ENCODE peak calls at places on chromosomes 3 and 15, in four cellular contexts. J is cardiac muscle cell, P is astrocyte, R is GM13976. T is an unnamed sample.
A peak's percentile ranks its signal among the peaks of the same experiment; 100 is the strongest.

GRCh38 chr3:184239221-184239620 is 9.5 kb downstream of the ALG3 start:
- DNase-seq in J (no peak), P (no peak), R (no peak), T (no peak)

GRCh38 chr15:48695088-48695834 is 49.8 kb upstream of the FBN1 start:
- DNase-seq in R (no peak), P (peak; percentile 98), J (no peak), T (no peak)

GRCh38 chr3:62611541-62612240 is 238.3 kb upstream of the FEZF2 start:
- DNase-seq in J (no peak), P (peak; percentile 74), R (no peak), T (no peak)

GRCh38 chr15:80242132-80242769 is 9.8 kb downstream of the CTXND1 start:
- DNase-seq in R (peak; percentile 60), P (no peak), J (peak; percentile 56), T (peak; percentile 58)

GRCh38 chr3:13207578-13207922 is 134.3 kb upstream of the IQSEC1 start:
- DNase-seq in P (no peak), R (no peak), J (no peak), T (no peak)

GRCh38 chr15:100940785-100941379 is 21.7 kb downstream of the LRRK1 start:
- DNase-seq in R (peak; percentile 70), P (no peak), J (no peak), T (peak; percentile 63)

GRCh38 chr3:99332726-99333125 is 305.7 kb upstream of the COL8A1 start:
- DNase-seq in R (no peak), P (peak; percentile 47), J (no peak), T (no peak)

GRCh38 chr3:134253475-134254231 is 3.0 kb upstream of the RYK start:
- DNase-seq in P (no peak), J (no peak), R (no peak), T (no peak)

GRCh38 chr3:17799312-17799711 is 56.9 kb upstream of the TBC1D5 start:
- DNase-seq in P (no peak), J (no peak), R (no peak), T (no peak)

GRCh38 chr3:30227571-30228301 is 378.7 kb upstream of the TGFBR2 start:
- DNase-seq in J (no peak), R (no peak), P (peak; percentile 97), T (no peak)

GRCh38 chr3:183188895-183189462 is 26.4 kb upstream of the LAMP3 start:
- DNase-seq in P (no peak), R (peak; percentile 60), J (peak; percentile 45), T (peak; percentile 63)

GRCh38 chr15:61146643-61147230 is 82.4 kb downstream of the RORA start:
- DNase-seq in P (no peak), J (no peak), R (no peak), T (no peak)

GRCh38 chr3:15315003-15315402 is 17.4 kb downstream of the SH3BP5 start:
- DNase-seq in R (no peak), P (peak; percentile 88), J (no peak), T (no peak)

GRCh38 chr3:160553829-160554228 is 11.5 kb downstream of the KPNA4 start:
- DNase-seq in P (no peak), J (no peak), R (no peak), T (no peak)

GRCh38 chr15:40249477-40250303 is 10.8 kb downstream of the PAK6 start:
- DNase-seq in J (no peak), R (no peak), P (peak; percentile 50), T (no peak)

GRCh38 chr3:31250116-31250813 is 282.5 kb upstream of the STT3B start:
- DNase-seq in J (no peak), R (no peak), P (peak; percentile 6), T (no peak)

GRCh38 chr3:102454101-102454625 is 19.3 kb downstream of the ZPLD1 start:
- DNase-seq in P (no peak), J (no peak), R (no peak), T (no peak)

GRCh38 chr3:45010718-45011355 is 15.3 kb upstream of the CLEC3B start:
- DNase-seq in R (no peak), P (peak; percentile 73), J (no peak), T (no peak)

GRCh38 chr3:50211930-50212329 is 6.9 kb downstream of the SLC38A3 start:
- DNase-seq in J (no peak), P (peak; percentile 8), R (no peak), T (no peak)

GRCh38 chr3:172687501-172687900 is 23.4 kb downstream of the NCEH1 start:
- DNase-seq in P (peak; percentile 27), J (no peak), R (no peak), T (no peak)

GRCh38 chr15:65408370-65409283 is 14.1 kb downstream of the IGDCC4 start:
- DNase-seq in P (peak; percentile 67), J (no peak), R (no peak), T (no peak)

GRCh38 chr15:65318870-65319356 is 14.4 kb downstream of the RNU5B-1 start:
- DNase-seq in P (peak; percentile 29), J (peak; percentile 87), R (peak; percentile 90), T (peak; percentile 88)

GRCh38 chr15:42035362-42035761 is 14.5 kb upstream of the PLA2G4E start:
- DNase-seq in P (no peak), R (peak; percentile 71), J (no peak), T (peak; percentile 79)

GRCh38 chr15:80052597-80053304 is 6.7 kb upstream of the ZFAND6 start:
- DNase-seq in R (no peak), P (no peak), J (no peak), T (no peak)

GRCh38 chr3:177597325-177598109 is 400.2 kb upstream of the TBL1XR1 start:
- DNase-seq in R (peak; percentile 22), P (peak; percentile 99), J (peak; percentile 17), T (peak; percentile 20)

GRCh38 chr15:62950455-62950854 is 92.1 kb upstream of the TPM1 start:
- DNase-seq in J (no peak), P (no peak), R (no peak), T (no peak)

GRCh38 chr3:169901453-169901852 is 9.9 kb upstream of the SAMD7 start:
- DNase-seq in P (no peak), R (no peak), J (no peak), T (no peak)

GRCh38 chr3:195896361-195897080 is 11.8 kb downstream of the TNK2 start:
- DNase-seq in R (no peak), J (peak; percentile 81), P (peak; percentile 79), T (no peak)

GRCh38 chr3:179713643-179714090 is 60.8 kb downstream of the USP13 start:
- DNase-seq in P (peak; percentile 86), J (no peak), R (no peak), T (no peak)

GRCh38 chr15:50260969-50261496 is 4.5 kb downstream of the HDC start:
- DNase-seq in R (peak; percentile 60), P (peak; percentile 15), J (no peak), T (peak; percentile 39)

GRCh38 chr3:126539558-126540250 is 15.7 kb downstream of the CHST13 start:
- DNase-seq in J (no peak), P (no peak), R (no peak), T (no peak)

GRCh38 chr3:126541628-126542339 is 16.9 kb downstream of the C3orf22 start:
- DNase-seq in J (no peak), P (no peak), R (no peak), T (no peak)

GRCh38 chr3:126540946-126541627 is 17.1 kb downstream of the CHST13 start:
- DNase-seq in J (no peak), P (no peak), R (no peak), T (no peak)

GRCh38 chr3:126538966-126539365 is 15.0 kb downstream of the CHST13 start:
- DNase-seq in R (no peak), P (no peak), J (no peak), T (no peak)

DNA sequence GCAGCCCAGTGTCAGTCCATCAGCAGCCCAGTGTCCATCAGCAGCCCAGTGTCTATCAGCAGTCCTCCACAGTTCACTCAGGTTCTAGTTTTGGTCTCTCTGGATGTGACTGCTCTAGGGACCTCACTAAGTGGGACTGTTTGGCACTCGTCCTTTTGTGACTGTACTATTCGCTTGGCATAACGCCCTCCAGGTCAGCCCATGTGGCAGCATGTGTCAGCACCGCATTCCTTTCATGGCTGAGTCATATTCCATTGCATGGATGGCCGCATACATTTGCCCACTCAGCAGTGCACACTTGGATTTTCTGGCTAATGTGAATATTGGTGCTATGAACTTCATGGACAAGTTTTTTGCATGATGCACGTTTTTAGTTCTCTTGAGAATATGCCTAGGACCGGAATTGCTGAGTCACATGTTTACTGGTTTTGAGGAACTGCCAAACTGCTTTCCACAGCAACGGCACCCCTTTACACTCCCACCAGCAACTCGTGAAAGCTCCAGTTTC is 16.4 kb downstream of the CHST13 start:
- DNase-seq in J (no peak), R (no peak), P (peak; percentile 87), T (no peak)
- TF ChIP-seq CTCF in J (no peak), R (no peak), P (no peak), T (no peak)

GRCh38 chr15:99909914-99910313 is 176.7 kb upstream of the LYSMD4 start:
- DNase-seq in R (peak; percentile 61), J (peak; percentile 75), P (no peak), T (peak; percentile 33)
- TF ChIP-seq CTCF in R (peak; percentile 14), J (peak; percentile 27), P (peak; percentile 3), T (peak; percentile 18)

GRCh38 chr15:67396109-67396508 is 124.8 kb upstream of the C15orf61 start:
- DNase-seq in P (no peak), J (no peak), R (no peak), T (no peak)

GRCh38 chr15:67399925-67400324 is 121.0 kb upstream of the C15orf61 start:
- DNase-seq in J (no peak), P (no peak), R (no peak), T (no peak)

GRCh38 chr15:67400890-67401289 is 120.0 kb upstream of the C15orf61 start:
- DNase-seq in J (no peak), R (no peak), P (no peak), T (no peak)

GRCh38 chr15:67397139-67397538 is 123.8 kb upstream of the C15orf61 start:
- DNase-seq in R (no peak), J (no peak), P (no peak), T (no peak)
- TF ChIP-seq CTCF in R (no peak), J (no peak), P (no peak), T (no peak)

GRCh38 chr3:138397983-138398382 is 36.4 kb upstream of the ESYT3 start:
- DNase-seq in R (no peak), P (no peak), J (no peak), T (no peak)
- TF ChIP-seq CTCF in R (no peak), P (no peak), J (no peak), T (no peak)

GRCh38 chr15:72588096-72588495 is 66.4 kb upstream of the GOLGA6B start:
- DNase-seq in J (no peak), R (no peak), P (no peak), T (no peak)

GRCh38 chr15:72584006-72584405 is 70.5 kb upstream of the GOLGA6B start:
- DNase-seq in R (no peak), J (no peak), P (no peak), T (no peak)

GRCh38 chr15:72585025-72585424 is 69.5 kb upstream of the GOLGA6B start:
- DNase-seq in J (no peak), P (no peak), R (no peak), T (no peak)

GRCh38 chr15:72590427-72590826 is 64.1 kb upstream of the GOLGA6B start:
- DNase-seq in P (no peak), R (no peak), J (no peak), T (no peak)

DNA sequence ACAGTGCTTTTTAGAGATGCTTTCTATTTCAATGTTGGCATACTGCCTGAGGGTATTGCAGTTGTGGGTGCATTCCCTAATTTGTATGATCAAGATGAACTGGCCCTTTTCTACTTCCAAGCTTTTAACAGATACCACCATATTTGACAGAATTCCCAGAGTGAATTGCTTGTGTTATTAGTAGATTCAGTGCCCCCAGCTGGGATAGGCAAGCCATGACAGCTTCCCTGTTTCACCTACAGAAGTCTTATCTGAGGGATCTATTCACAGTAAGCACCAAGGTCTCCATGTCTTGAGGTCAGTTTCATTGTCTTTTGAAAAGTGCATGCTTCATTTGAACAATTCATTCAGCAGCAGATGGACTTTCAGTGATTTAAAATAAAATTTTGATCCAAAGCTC is 68.8 kb upstream of the GOLGA6B start:
- DNase-seq in R (no peak), J (no peak), P (peak; percentile 7), T (no peak)
- TF ChIP-seq CTCF in R (no peak), J (peak; percentile 26), P (peak; percentile 21), T (no peak)

GRCh38 chr15:74787251-74788041 is 5.6 kb downstream of the CSK start:
- DNase-seq in P (peak; percentile 65), R (peak; percentile 85), J (peak; percentile 58), T (peak; percentile 84)
- TF ChIP-seq CTCF in P (peak; percentile 57), R (peak; percentile 67), J (peak; percentile 83), T (peak; percentile 80)